ENCODE peak calls at places on chromosomes 5 and 9, in nine cellular contexts. One of them, this sample, is unnamed.
A peak's percentile ranks its signal among the peaks of the same experiment; 100 is the strongest.

GRCh38 chr9:116234091-116234490 is 80.5 kb downstream of the PAPPA start:
- DNase-seq in DMS79: no peak
- DNase-seq in dorsolateral prefrontal cortex: no peak
- DNase-seq in skeletal muscle cell: peak; percentile 96
- DNase-seq in AML-193: no peak
- DNase-seq in Right ventricle myocardium superior: no peak
- DNase-seq in stimulated activated CD4-positive, alpha-beta T cell treated with anti-CD3 and anti-CD28 coated beads, Interleukin-1b, Interleukin-23, amount 100 ng/mL, for 4 hours: no peak
- DNase-seq in tibial artery: no peak
- DNase-seq in psoas muscle: no peak
- DNase-seq in this sample: no peak

GRCh38 chr5:122149691-122150090 is 20.3 kb downstream of the ZNF474 start:
- DNase-seq in DMS79: no peak
- DNase-seq in dorsolateral prefrontal cortex: no peak
- DNase-seq in skeletal muscle cell: no peak
- DNase-seq in AML-193: no peak
- DNase-seq in Right ventricle myocardium superior: no peak
- DNase-seq in stimulated activated CD4-positive, alpha-beta T cell treated with anti-CD3 and anti-CD28 coated beads, Interleukin-1b, Interleukin-23, amount 100 ng/mL, for 4 hours: no peak
- DNase-seq in tibial artery: no peak
- DNase-seq in psoas muscle: no peak
- DNase-seq in this sample: no peak

GRCh38 chr5:61618577-61618976 is 286.5 kb downstream of the ZSWIM6 start:
- DNase-seq in DMS79: no peak
- DNase-seq in dorsolateral prefrontal cortex: no peak
- DNase-seq in skeletal muscle cell: no peak
- DNase-seq in AML-193: no peak
- DNase-seq in Right ventricle myocardium superior: no peak
- DNase-seq in stimulated activated CD4-positive, alpha-beta T cell treated with anti-CD3 and anti-CD28 coated beads, Interleukin-1b, Interleukin-23, amount 100 ng/mL, for 4 hours: no peak
- DNase-seq in tibial artery: no peak
- DNase-seq in psoas muscle: no peak
- DNase-seq in this sample: no peak

GRCh38 chr5:159826351-159827222 is 89.7 kb upstream of the ADRA1B start:
- DNase-seq in DMS79: no peak
- DNase-seq in dorsolateral prefrontal cortex: no peak
- DNase-seq in skeletal muscle cell: peak; percentile 68
- DNase-seq in AML-193: no peak
- DNase-seq in Right ventricle myocardium superior: no peak
- DNase-seq in stimulated activated CD4-positive, alpha-beta T cell treated with anti-CD3 and anti-CD28 coated beads, Interleukin-1b, Interleukin-23, amount 100 ng/mL, for 4 hours: no peak
- DNase-seq in tibial artery: no peak
- DNase-seq in psoas muscle: peak; percentile 76
- DNase-seq in this sample: no peak

GRCh38 chr5:124408738-124409453 is 337.5 kb downstream of the ZNF608 start:
- DNase-seq in DMS79: no peak
- DNase-seq in dorsolateral prefrontal cortex: no peak
- DNase-seq in skeletal muscle cell: no peak
- DNase-seq in AML-193: no peak
- DNase-seq in Right ventricle myocardium superior: no peak
- DNase-seq in stimulated activated CD4-positive, alpha-beta T cell treated with anti-CD3 and anti-CD28 coated beads, Interleukin-1b, Interleukin-23, amount 100 ng/mL, for 4 hours: no peak
- DNase-seq in tibial artery: no peak
- DNase-seq in psoas muscle: no peak
- DNase-seq in this sample: no peak

GRCh38 chr9:76697554-76697953 is 66.7 kb upstream of the PCA3 start:
- DNase-seq in DMS79: no peak
- DNase-seq in dorsolateral prefrontal cortex: no peak
- DNase-seq in skeletal muscle cell: no peak
- DNase-seq in AML-193: no peak
- DNase-seq in Right ventricle myocardium superior: no peak
- DNase-seq in stimulated activated CD4-positive, alpha-beta T cell treated with anti-CD3 and anti-CD28 coated beads, Interleukin-1b, Interleukin-23, amount 100 ng/mL, for 4 hours: no peak
- DNase-seq in tibial artery: no peak
- DNase-seq in psoas muscle: no peak
- DNase-seq in this sample: no peak

GRCh38 chr5:53276825-53277224 is 167.3 kb upstream of the MOCS2 start:
- DNase-seq in DMS79: no peak
- DNase-seq in dorsolateral prefrontal cortex: no peak
- DNase-seq in skeletal muscle cell: peak; percentile 69
- DNase-seq in AML-193: no peak
- DNase-seq in Right ventricle myocardium superior: no peak
- DNase-seq in stimulated activated CD4-positive, alpha-beta T cell treated with anti-CD3 and anti-CD28 coated beads, Interleukin-1b, Interleukin-23, amount 100 ng/mL, for 4 hours: no peak
- DNase-seq in tibial artery: no peak
- DNase-seq in psoas muscle: no peak
- DNase-seq in this sample: no peak

GRCh38 chr9:106075991-106076390 is 381.6 kb downstream of the TMEM38B start:
- DNase-seq in DMS79: no peak
- DNase-seq in dorsolateral prefrontal cortex: no peak
- DNase-seq in skeletal muscle cell: peak; percentile 92
- DNase-seq in AML-193: no peak
- DNase-seq in Right ventricle myocardium superior: no peak
- DNase-seq in stimulated activated CD4-positive, alpha-beta T cell treated with anti-CD3 and anti-CD28 coated beads, Interleukin-1b, Interleukin-23, amount 100 ng/mL, for 4 hours: no peak
- DNase-seq in tibial artery: no peak
- DNase-seq in psoas muscle: no peak
- DNase-seq in this sample: no peak

GRCh38 chr5:143456952-143457547 is 53.6 kb upstream of the NR3C1 start:
- DNase-seq in DMS79: no peak
- DNase-seq in dorsolateral prefrontal cortex: no peak
- DNase-seq in skeletal muscle cell: peak; percentile 43
- DNase-seq in AML-193: no peak
- DNase-seq in Right ventricle myocardium superior: no peak
- DNase-seq in stimulated activated CD4-positive, alpha-beta T cell treated with anti-CD3 and anti-CD28 coated beads, Interleukin-1b, Interleukin-23, amount 100 ng/mL, for 4 hours: no peak
- DNase-seq in tibial artery: no peak
- DNase-seq in psoas muscle: no peak
- DNase-seq in this sample: no peak

GRCh38 chr9:135809166-135809565 is 98.2 kb downstream of the CAMSAP1 start:
- DNase-seq in DMS79: no peak
- DNase-seq in dorsolateral prefrontal cortex: no peak
- DNase-seq in skeletal muscle cell: peak; percentile 54
- DNase-seq in AML-193: no peak
- DNase-seq in Right ventricle myocardium superior: no peak
- DNase-seq in stimulated activated CD4-positive, alpha-beta T cell treated with anti-CD3 and anti-CD28 coated beads, Interleukin-1b, Interleukin-23, amount 100 ng/mL, for 4 hours: no peak
- DNase-seq in tibial artery: no peak
- DNase-seq in psoas muscle: no peak
- DNase-seq in this sample: no peak

GRCh38 chr5:149760700-149761187 is 30.6 kb downstream of the PPARGC1B start:
- DNase-seq in DMS79: no peak
- DNase-seq in dorsolateral prefrontal cortex: no peak
- DNase-seq in skeletal muscle cell: no peak
- DNase-seq in AML-193: no peak
- DNase-seq in Right ventricle myocardium superior: no peak
- DNase-seq in stimulated activated CD4-positive, alpha-beta T cell treated with anti-CD3 and anti-CD28 coated beads, Interleukin-1b, Interleukin-23, amount 100 ng/mL, for 4 hours: no peak
- DNase-seq in tibial artery: no peak
- DNase-seq in psoas muscle: no peak
- DNase-seq in this sample: no peak

GRCh38 chr9:97480749-97481148 is 20.7 kb upstream of the TMOD1 start:
- DNase-seq in DMS79: no peak
- DNase-seq in dorsolateral prefrontal cortex: no peak
- DNase-seq in skeletal muscle cell: no peak
- DNase-seq in AML-193: no peak
- DNase-seq in Right ventricle myocardium superior: no peak
- DNase-seq in stimulated activated CD4-positive, alpha-beta T cell treated with anti-CD3 and anti-CD28 coated beads, Interleukin-1b, Interleukin-23, amount 100 ng/mL, for 4 hours: no peak
- DNase-seq in tibial artery: no peak
- DNase-seq in psoas muscle: no peak
- DNase-seq in this sample: no peak

GRCh38 chr5:124399426-124399961 is 346.9 kb downstream of the ZNF608 start:
- DNase-seq in DMS79: no peak
- DNase-seq in dorsolateral prefrontal cortex: no peak
- DNase-seq in skeletal muscle cell: no peak
- DNase-seq in AML-193: no peak
- DNase-seq in Right ventricle myocardium superior: no peak
- DNase-seq in stimulated activated CD4-positive, alpha-beta T cell treated with anti-CD3 and anti-CD28 coated beads, Interleukin-1b, Interleukin-23, amount 100 ng/mL, for 4 hours: no peak
- DNase-seq in tibial artery: no peak
- DNase-seq in psoas muscle: no peak
- DNase-seq in this sample: no peak

GRCh38 chr5:129460951-129461815 is 1.1 kb downstream of the ADAMTS19 start:
- DNase-seq in DMS79: no peak
- DNase-seq in dorsolateral prefrontal cortex: no peak
- DNase-seq in skeletal muscle cell: no peak
- DNase-seq in AML-193: no peak
- DNase-seq in Right ventricle myocardium superior: peak; percentile 49
- DNase-seq in stimulated activated CD4-positive, alpha-beta T cell treated with anti-CD3 and anti-CD28 coated beads, Interleukin-1b, Interleukin-23, amount 100 ng/mL, for 4 hours: no peak
- DNase-seq in tibial artery: no peak
- DNase-seq in psoas muscle: peak; percentile 16
- DNase-seq in this sample: peak; percentile 67

GRCh38 chr5:41071975-41072374 is 833 bp upstream of the MROH2B start:
- DNase-seq in DMS79: no peak
- DNase-seq in dorsolateral prefrontal cortex: no peak
- DNase-seq in skeletal muscle cell: no peak
- DNase-seq in AML-193: no peak
- DNase-seq in Right ventricle myocardium superior: no peak
- DNase-seq in stimulated activated CD4-positive, alpha-beta T cell treated with anti-CD3 and anti-CD28 coated beads, Interleukin-1b, Interleukin-23, amount 100 ng/mL, for 4 hours: no peak
- DNase-seq in tibial artery: no peak
- DNase-seq in psoas muscle: no peak
- DNase-seq in this sample: no peak

GRCh38 chr9:22047596-22047995 is 38.5 kb upstream of the CDKN2B start:
- DNase-seq in DMS79: no peak
- DNase-seq in dorsolateral prefrontal cortex: no peak
- DNase-seq in skeletal muscle cell: no peak
- DNase-seq in AML-193: peak; percentile 41
- DNase-seq in Right ventricle myocardium superior: no peak
- DNase-seq in stimulated activated CD4-positive, alpha-beta T cell treated with anti-CD3 and anti-CD28 coated beads, Interleukin-1b, Interleukin-23, amount 100 ng/mL, for 4 hours: no peak
- DNase-seq in tibial artery: no peak
- DNase-seq in psoas muscle: no peak
- DNase-seq in this sample: no peak

GRCh38 chr5:103441523-103441922 is 121.1 kb downstream of the NUDT12 start:
- DNase-seq in DMS79: no peak
- DNase-seq in dorsolateral prefrontal cortex: no peak
- DNase-seq in skeletal muscle cell: no peak
- DNase-seq in AML-193: peak; percentile 25
- DNase-seq in Right ventricle myocardium superior: no peak
- DNase-seq in stimulated activated CD4-positive, alpha-beta T cell treated with anti-CD3 and anti-CD28 coated beads, Interleukin-1b, Interleukin-23, amount 100 ng/mL, for 4 hours: no peak
- DNase-seq in tibial artery: no peak
- DNase-seq in psoas muscle: no peak
- DNase-seq in this sample: no peak

GRCh38 chr5:171520300-171521170 is 101.1 kb downstream of the FGF18 start:
- DNase-seq in DMS79: no peak
- DNase-seq in dorsolateral prefrontal cortex: no peak
- DNase-seq in skeletal muscle cell: no peak
- DNase-seq in AML-193: no peak
- DNase-seq in Right ventricle myocardium superior: peak; percentile 51
- DNase-seq in stimulated activated CD4-positive, alpha-beta T cell treated with anti-CD3 and anti-CD28 coated beads, Interleukin-1b, Interleukin-23, amount 100 ng/mL, for 4 hours: no peak
- DNase-seq in tibial artery: no peak
- DNase-seq in psoas muscle: no peak
- DNase-seq in this sample: no peak

GRCh38 chr5:78984020-78984610 is 995 bp downstream of the ARSB start:
- DNase-seq in DMS79: peak; percentile 40
- DNase-seq in dorsolateral prefrontal cortex: no peak
- DNase-seq in skeletal muscle cell: no peak
- DNase-seq in AML-193: no peak
- DNase-seq in Right ventricle myocardium superior: no peak
- DNase-seq in stimulated activated CD4-positive, alpha-beta T cell treated with anti-CD3 and anti-CD28 coated beads, Interleukin-1b, Interleukin-23, amount 100 ng/mL, for 4 hours: no peak
- DNase-seq in tibial artery: no peak
- DNase-seq in psoas muscle: no peak
- DNase-seq in this sample: no peak

GRCh38 chr5:162209005-162209605 is 141.5 kb downstream of the GABRG2 start:
- DNase-seq in DMS79: no peak
- DNase-seq in dorsolateral prefrontal cortex: peak; percentile 53
- DNase-seq in skeletal muscle cell: no peak
- DNase-seq in AML-193: peak; percentile 41
- DNase-seq in Right ventricle myocardium superior: no peak
- DNase-seq in stimulated activated CD4-positive, alpha-beta T cell treated with anti-CD3 and anti-CD28 coated beads, Interleukin-1b, Interleukin-23, amount 100 ng/mL, for 4 hours: no peak
- DNase-seq in tibial artery: no peak
- DNase-seq in psoas muscle: no peak
- DNase-seq in this sample: no peak

GRCh38 chr5:13624283-13625074 is 320.0 kb downstream of the DNAH5 start:
- DNase-seq in DMS79: no peak
- DNase-seq in dorsolateral prefrontal cortex: no peak
- DNase-seq in skeletal muscle cell: no peak
- DNase-seq in AML-193: no peak
- DNase-seq in Right ventricle myocardium superior: no peak
- DNase-seq in stimulated activated CD4-positive, alpha-beta T cell treated with anti-CD3 and anti-CD28 coated beads, Interleukin-1b, Interleukin-23, amount 100 ng/mL, for 4 hours: no peak
- DNase-seq in tibial artery: no peak
- DNase-seq in psoas muscle: no peak
- DNase-seq in this sample: no peak

GRCh38 chr5:146291421-146292074 is 47.1 kb upstream of the POU4F3 start:
- DNase-seq in DMS79: peak; percentile 4
- DNase-seq in dorsolateral prefrontal cortex: no peak
- DNase-seq in skeletal muscle cell: peak; percentile 1
- DNase-seq in AML-193: peak; percentile 65
- DNase-seq in Right ventricle myocardium superior: no peak
- DNase-seq in stimulated activated CD4-positive, alpha-beta T cell treated with anti-CD3 and anti-CD28 coated beads, Interleukin-1b, Interleukin-23, amount 100 ng/mL, for 4 hours: peak; percentile 8
- DNase-seq in tibial artery: no peak
- DNase-seq in psoas muscle: no peak
- DNase-seq in this sample: no peak

GRCh38 chr9:124010665-124011321 is 775 bp upstream of the LHX2 start:
- DNase-seq in DMS79: no peak
- DNase-seq in dorsolateral prefrontal cortex: no peak
- DNase-seq in skeletal muscle cell: no peak
- DNase-seq in AML-193: no peak
- DNase-seq in Right ventricle myocardium superior: no peak
- DNase-seq in stimulated activated CD4-positive, alpha-beta T cell treated with anti-CD3 and anti-CD28 coated beads, Interleukin-1b, Interleukin-23, amount 100 ng/mL, for 4 hours: no peak
- DNase-seq in tibial artery: peak; percentile 55
- DNase-seq in psoas muscle: no peak
- DNase-seq in this sample: no peak

GRCh38 chr9:3074247-3074646 is 230.4 kb upstream of the PUM3 start:
- DNase-seq in DMS79: no peak
- DNase-seq in dorsolateral prefrontal cortex: no peak
- DNase-seq in skeletal muscle cell: no peak
- DNase-seq in AML-193: no peak
- DNase-seq in Right ventricle myocardium superior: no peak
- DNase-seq in stimulated activated CD4-positive, alpha-beta T cell treated with anti-CD3 and anti-CD28 coated beads, Interleukin-1b, Interleukin-23, amount 100 ng/mL, for 4 hours: no peak
- DNase-seq in tibial artery: no peak
- DNase-seq in psoas muscle: no peak
- DNase-seq in this sample: no peak

GRCh38 chr5:134127376-134127861 is 12.9 kb downstream of the TCF7 start:
- DNase-seq in DMS79: no peak
- DNase-seq in dorsolateral prefrontal cortex: no peak
- DNase-seq in skeletal muscle cell: no peak
- DNase-seq in AML-193: no peak
- DNase-seq in Right ventricle myocardium superior: peak; percentile 69
- DNase-seq in stimulated activated CD4-positive, alpha-beta T cell treated with anti-CD3 and anti-CD28 coated beads, Interleukin-1b, Interleukin-23, amount 100 ng/mL, for 4 hours: no peak
- DNase-seq in tibial artery: no peak
- DNase-seq in psoas muscle: no peak
- DNase-seq in this sample: no peak

GRCh38 chr9:22112870-22113846 is 104.1 kb upstream of the CDKN2B start:
- DNase-seq in DMS79: no peak
- DNase-seq in dorsolateral prefrontal cortex: no peak
- DNase-seq in skeletal muscle cell: no peak
- DNase-seq in AML-193: no peak
- DNase-seq in Right ventricle myocardium superior: no peak
- DNase-seq in stimulated activated CD4-positive, alpha-beta T cell treated with anti-CD3 and anti-CD28 coated beads, Interleukin-1b, Interleukin-23, amount 100 ng/mL, for 4 hours: no peak
- DNase-seq in tibial artery: no peak
- DNase-seq in psoas muscle: no peak
- DNase-seq in this sample: no peak

GRCh38 chr9:127283917-127284316 is 19.3 kb downstream of the GARNL3 start:
- DNase-seq in DMS79: no peak
- DNase-seq in dorsolateral prefrontal cortex: peak; percentile 61
- DNase-seq in skeletal muscle cell: peak; percentile 14
- DNase-seq in AML-193: no peak
- DNase-seq in Right ventricle myocardium superior: peak; percentile 52
- DNase-seq in stimulated activated CD4-positive, alpha-beta T cell treated with anti-CD3 and anti-CD28 coated beads, Interleukin-1b, Interleukin-23, amount 100 ng/mL, for 4 hours: no peak
- DNase-seq in tibial artery: no peak
- DNase-seq in psoas muscle: peak; percentile 28
- DNase-seq in this sample: no peak

GRCh38 chr9:79583957-79584654 is 12.3 kb downstream of the TLE4 start:
- DNase-seq in DMS79: no peak
- DNase-seq in dorsolateral prefrontal cortex: no peak
- DNase-seq in skeletal muscle cell: no peak
- DNase-seq in AML-193: peak; percentile 96
- DNase-seq in Right ventricle myocardium superior: peak; percentile 66
- DNase-seq in stimulated activated CD4-positive, alpha-beta T cell treated with anti-CD3 and anti-CD28 coated beads, Interleukin-1b, Interleukin-23, amount 100 ng/mL, for 4 hours: no peak
- DNase-seq in tibial artery: no peak
- DNase-seq in psoas muscle: peak; percentile 40
- DNase-seq in this sample: no peak

GRCh38 chr5:34927785-34928184 is 1.6 kb upstream of the DNAJC21 start:
- DNase-seq in DMS79: no peak
- DNase-seq in dorsolateral prefrontal cortex: no peak
- DNase-seq in skeletal muscle cell: no peak
- DNase-seq in AML-193: no peak
- DNase-seq in Right ventricle myocardium superior: no peak
- DNase-seq in stimulated activated CD4-positive, alpha-beta T cell treated with anti-CD3 and anti-CD28 coated beads, Interleukin-1b, Interleukin-23, amount 100 ng/mL, for 4 hours: no peak
- DNase-seq in tibial artery: no peak
- DNase-seq in psoas muscle: no peak
- DNase-seq in this sample: no peak

GRCh38 chr5:173496129-173496882 is 120.1 kb downstream of the BOD1 start:
- DNase-seq in DMS79: no peak
- DNase-seq in dorsolateral prefrontal cortex: no peak
- DNase-seq in skeletal muscle cell: no peak
- DNase-seq in AML-193: no peak
- DNase-seq in Right ventricle myocardium superior: peak; percentile 82
- DNase-seq in stimulated activated CD4-positive, alpha-beta T cell treated with anti-CD3 and anti-CD28 coated beads, Interleukin-1b, Interleukin-23, amount 100 ng/mL, for 4 hours: no peak
- DNase-seq in tibial artery: peak; percentile 73
- DNase-seq in psoas muscle: no peak
- DNase-seq in this sample: no peak

GRCh38 chr9:121989010-121989409 is 104.1 kb downstream of the TTLL11 start:
- DNase-seq in DMS79: no peak
- DNase-seq in dorsolateral prefrontal cortex: no peak
- DNase-seq in skeletal muscle cell: no peak
- DNase-seq in AML-193: no peak
- DNase-seq in Right ventricle myocardium superior: no peak
- DNase-seq in stimulated activated CD4-positive, alpha-beta T cell treated with anti-CD3 and anti-CD28 coated beads, Interleukin-1b, Interleukin-23, amount 100 ng/mL, for 4 hours: no peak
- DNase-seq in tibial artery: no peak
- DNase-seq in psoas muscle: no peak
- DNase-seq in this sample: no peak